ENCODE peak calls at places on chromosomes 4 and X, in four cellular contexts. One of them, this sample, is unnamed.

GRCh38 chr4:115154826-115155225 is 41.4 kb upstream of the NDST4 start:
- DNase-seq in tibial artery: no peak
- DNase-seq in C1 segment of cervical spinal cord: no peak
- DNase-seq in ureter: no peak
- DNase-seq in this sample: no peak

GRCh38 chr4:13990596-13991589 is 363.4 kb upstream of the BOD1L1 start:
- DNase-seq in tibial artery: no peak
- DNase-seq in C1 segment of cervical spinal cord: no peak
- DNase-seq in ureter: no peak
- DNase-seq in this sample: no peak

GRCh38 chrX:25344191-25344936 is 328.6 kb upstream of the ARX start:
- DNase-seq in tibial artery: no peak
- DNase-seq in C1 segment of cervical spinal cord: no peak
- DNase-seq in ureter: no peak
- DNase-seq in this sample: no peak

GRCh38 chr4:4225915-4226605 is 669 bp downstream of the OTOP1 start:
- DNase-seq in tibial artery: no peak
- DNase-seq in C1 segment of cervical spinal cord: no peak
- DNase-seq in ureter: no peak
- DNase-seq in this sample: no peak

GRCh38 chr4:13783800-13784411 is 156.4 kb upstream of the BOD1L1 start:
- DNase-seq in tibial artery: no peak
- DNase-seq in C1 segment of cervical spinal cord: peak
- DNase-seq in ureter: no peak
- DNase-seq in this sample: no peak

GRCh38 chr4:21869978-21870745 is 78.4 kb downstream of the KCNIP4 start:
- DNase-seq in tibial artery: no peak
- DNase-seq in C1 segment of cervical spinal cord: no peak
- DNase-seq in ureter: no peak
- DNase-seq in this sample: no peak

GRCh38 chr4:166957451-166957850 is 276.8 kb downstream of the SPOCK3 start:
- DNase-seq in tibial artery: no peak
- DNase-seq in C1 segment of cervical spinal cord: no peak
- DNase-seq in ureter: no peak
- DNase-seq in this sample: no peak

GRCh38 chrX:115940888-115941332 is 229.6 kb upstream of the AGTR2 start:
- DNase-seq in tibial artery: peak
- DNase-seq in C1 segment of cervical spinal cord: peak
- DNase-seq in ureter: peak
- DNase-seq in this sample: no peak

GRCh38 chrX:104921606-104922205 is 298.8 kb downstream of the TEX13A start:
- DNase-seq in tibial artery: no peak
- DNase-seq in C1 segment of cervical spinal cord: no peak
- DNase-seq in ureter: no peak
- DNase-seq in this sample: no peak

GRCh38 chrX:102599084-102599949 is at the start of gene ARMCX5:
- DNase-seq in tibial artery: peak
- DNase-seq in C1 segment of cervical spinal cord: peak
- DNase-seq in ureter: peak
- DNase-seq in this sample: no peak

GRCh38 chrX:101206471-101206870 is 13.1 kb upstream of the DRP2 start:
- DNase-seq in tibial artery: no peak
- DNase-seq in C1 segment of cervical spinal cord: no peak
- DNase-seq in ureter: no peak
- DNase-seq in this sample: no peak

GRCh38 chrX:1239681-1240142 is 27.3 kb upstream of the CRLF2 start:
- DNase-seq in tibial artery: peak
- DNase-seq in C1 segment of cervical spinal cord: peak
- DNase-seq in ureter: peak
- DNase-seq in this sample: no peak

GRCh38 chr4:78542373-78542772 is 9.2 kb upstream of the ANXA3 start:
- DNase-seq in tibial artery: no peak
- DNase-seq in C1 segment of cervical spinal cord: no peak
- DNase-seq in ureter: no peak
- DNase-seq in this sample: no peak

GRCh38 chrX:16484338-16484737 is 165.6 kb upstream of the S100G start:
- DNase-seq in tibial artery: peak
- DNase-seq in C1 segment of cervical spinal cord: no peak
- DNase-seq in ureter: no peak
- DNase-seq in this sample: no peak

GRCh38 chr4:98605216-98605615 is 53.2 kb downstream of the TSPAN5 start:
- DNase-seq in tibial artery: no peak
- DNase-seq in C1 segment of cervical spinal cord: no peak
- DNase-seq in ureter: no peak
- DNase-seq in this sample: no peak

GRCh38 chr4:40327340-40327739 is 7.8 kb upstream of the CHRNA9 start:
- DNase-seq in tibial artery: no peak
- DNase-seq in C1 segment of cervical spinal cord: no peak
- DNase-seq in ureter: no peak
- DNase-seq in this sample: no peak

GRCh38 chr4:184617611-184618196 is 31.5 kb downstream of the CASP3 start:
- DNase-seq in tibial artery: peak
- DNase-seq in C1 segment of cervical spinal cord: no peak
- DNase-seq in ureter: no peak
- DNase-seq in this sample: no peak

GRCh38 chrX:24198101-24198500 is 48.6 kb downstream of the ZFX start:
- DNase-seq in tibial artery: no peak
- DNase-seq in C1 segment of cervical spinal cord: no peak
- DNase-seq in ureter: no peak
- DNase-seq in this sample: no peak

GRCh38 chr4:48071171-48071570 is 54.6 kb downstream of the NIPAL1 start:
- DNase-seq in tibial artery: no peak
- DNase-seq in C1 segment of cervical spinal cord: no peak
- DNase-seq in ureter: no peak
- DNase-seq in this sample: no peak

GRCh38 chr4:10625130-10625529 is 59.4 kb downstream of the CLNK start:
- DNase-seq in tibial artery: no peak
- DNase-seq in C1 segment of cervical spinal cord: no peak
- DNase-seq in ureter: no peak
- DNase-seq in this sample: no peak

GRCh38 chr4:174116021-174116420 is 167.4 kb downstream of the FBXO8 start:
- DNase-seq in tibial artery: no peak
- DNase-seq in C1 segment of cervical spinal cord: no peak
- DNase-seq in ureter: no peak
- DNase-seq in this sample: no peak

GRCh38 chr4:185708348-185708747 is 103.6 kb downstream of the SORBS2 start:
- DNase-seq in tibial artery: no peak
- DNase-seq in C1 segment of cervical spinal cord: no peak
- DNase-seq in ureter: no peak
- DNase-seq in this sample: no peak

GRCh38 chr4:36054750-36055467 is 189.4 kb downstream of the ARAP2 start:
- DNase-seq in tibial artery: no peak
- DNase-seq in C1 segment of cervical spinal cord: no peak
- DNase-seq in ureter: no peak
- DNase-seq in this sample: no peak

GRCh38 chr4:16443504-16444088 is 217.3 kb upstream of the TAPT1 start:
- DNase-seq in tibial artery: no peak
- DNase-seq in C1 segment of cervical spinal cord: no peak
- DNase-seq in ureter: no peak
- DNase-seq in this sample: peak

GRCh38 chr4:143184217-143184502 is 557 bp upstream of the USP38 start:
- DNase-seq in tibial artery: peak
- DNase-seq in C1 segment of cervical spinal cord: no peak
- DNase-seq in ureter: no peak
- DNase-seq in this sample: no peak

GRCh38 chrX:138871739-138872138 is 160.2 kb upstream of the FGF13 start:
- DNase-seq in tibial artery: no peak
- DNase-seq in C1 segment of cervical spinal cord: no peak
- DNase-seq in ureter: no peak
- DNase-seq in this sample: no peak

GRCh38 chr4:123397276-123398150 is 918 bp downstream of the SPRY1 start:
- DNase-seq in tibial artery: peak
- DNase-seq in C1 segment of cervical spinal cord: peak
- DNase-seq in ureter: peak
- DNase-seq in this sample: no peak

GRCh38 chr4:145545538-145546224 is 64.0 kb downstream of the SMAD1 start:
- DNase-seq in tibial artery: no peak
- DNase-seq in C1 segment of cervical spinal cord: no peak
- DNase-seq in ureter: peak
- DNase-seq in this sample: no peak

This sample was measured in esophagus muscularis mucosa.